ENCODE peak calls at places on chromosomes 6 and 20, in ten cellular contexts. N is astrocyte of the spinal cord, V is glutamatergic neuron, X is pancreas, W is AG04450, M is fibroblast of lung, E is cardiac fibroblast, U is GM13977, S is endothelial cell, P is B cell. F is an unnamed sample.

GRCh38 chr6:88920777-88921728 is 42.4 kb downstream of the RNGTT start:
- DNase-seq in P (no peak), W (no peak), S (no peak), M (no peak), X (no peak), V (no peak), E (peak; percentile 28), U (no peak), N (no peak), F (no peak)

GRCh38 chr6:56570434-56571359 is 72.0 kb downstream of the DST start:
- DNase-seq in N (peak; percentile 43), E (peak; percentile 51), W (no peak), P (no peak), U (peak; percentile 31), X (no peak), V (no peak), M (peak; percentile 50), S (no peak), F (peak; percentile 4)

GRCh38 chr6:107561325-107561724 is 71.4 kb downstream of the SOBP start:
- DNase-seq in M (no peak), X (no peak), P (no peak), E (peak; percentile 26), U (no peak), S (no peak), W (no peak), V (no peak), N (peak; percentile 15), F (no peak)

GRCh38 chr20:44204156-44204831 is 6.3 kb downstream of the OSER1 start:
- DNase-seq in P (no peak), N (peak; percentile 93), U (no peak), S (no peak), V (no peak), X (no peak), E (peak; percentile 91), M (peak; percentile 94), W (peak; percentile 74), F (no peak)

GRCh38 chr6:166691199-166691598 is 64.1 kb upstream of the RPS6KA2 start:
- DNase-seq in N (peak; percentile 56), M (peak; percentile 20), S (no peak), X (no peak), W (peak; percentile 6), P (no peak), E (peak; percentile 61), V (no peak), U (no peak), F (no peak)

GRCh38 chr20:53806683-53807401 is 213.2 kb upstream of the ZNF217 start:
- DNase-seq in S (no peak), M (no peak), N (no peak), U (no peak), E (no peak), W (no peak), X (no peak), V (no peak), P (no peak), F (no peak)

GRCh38 chr6:109271622-109272021 is 110.6 kb downstream of the CD164 start:
- DNase-seq in W (no peak), U (no peak), M (no peak), N (no peak), P (no peak), S (no peak), V (no peak), E (no peak), X (no peak), F (no peak)

GRCh38 chr20:32978009-32978335 is 26.3 kb downstream of the SUN5 start:
- DNase-seq in E (no peak), N (no peak), P (no peak), V (no peak), X (peak; percentile 33), U (no peak), M (no peak), W (no peak), S (no peak), F (no peak)

GRCh38 chr6:137697267-137697938 is 169.7 kb upstream of the TNFAIP3 start:
- DNase-seq in P (no peak), M (peak; percentile 44), U (peak; percentile 23), W (peak; percentile 30), S (peak; percentile 51), V (no peak), N (peak; percentile 42), X (peak; percentile 53), E (peak; percentile 75), F (no peak)

GRCh38 chr20:62304331-62305148 is 1.7 kb downstream of the ADRM1 start:
- DNase-seq in M (no peak), W (no peak), V (no peak), E (no peak), N (no peak), S (no peak), P (no peak), X (peak; percentile 71), U (no peak), F (no peak)

GRCh38 chr6:148559848-148560433 is 186.9 kb upstream of the UST start:
- DNase-seq in S (peak; percentile 87), X (peak; percentile 87), W (peak; percentile 50), U (peak; percentile 85), E (peak; percentile 77), V (peak; percentile 89), P (peak; percentile 85), N (peak; percentile 70), M (peak; percentile 72), F (peak; percentile 71)

GRCh38 chr6:82298012-82298411 is 50.5 kb upstream of the IBTK start:
- DNase-seq in N (peak; percentile 39), M (no peak), S (no peak), W (peak; percentile 1), X (no peak), U (no peak), E (no peak), V (no peak), P (no peak), F (no peak)

GRCh38 chr6:54003316-54003715 is 107.9 kb upstream of the MLIP start:
- DNase-seq in V (no peak), U (no peak), M (no peak), N (no peak), P (no peak), W (no peak), S (no peak), X (no peak), E (no peak), F (no peak)

GRCh38 chr6:55239099-55239498 is 64.8 kb downstream of the HCRTR2 start:
- DNase-seq in M (peak; percentile 62), N (peak; percentile 18), W (no peak), X (peak; percentile 19), P (no peak), U (no peak), V (no peak), E (peak; percentile 58), S (no peak), F (no peak)

DNA sequence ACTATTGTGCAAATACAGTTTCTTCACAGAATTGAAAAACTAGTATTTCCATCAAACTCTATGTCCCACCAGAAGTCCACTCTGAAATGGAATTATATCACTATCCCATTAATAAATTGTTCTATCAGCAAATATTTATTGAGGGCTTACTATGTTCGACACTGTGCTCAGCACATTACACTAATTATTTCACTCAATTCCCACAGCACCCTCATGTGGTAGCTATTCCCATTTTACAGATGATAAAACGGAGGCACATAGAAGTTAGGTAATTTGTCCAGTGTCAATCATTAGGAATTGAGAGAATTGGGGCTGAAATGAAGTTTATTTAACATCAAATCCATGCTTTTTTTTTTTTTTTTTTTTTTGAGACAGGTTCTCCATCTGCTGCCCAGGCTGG is 52.5 kb downstream of the MKKS start:
- DNase-seq in X (no peak), S (no peak), E (no peak), P (no peak), M (no peak), N (no peak), W (no peak), V (no peak), U (no peak), F (no peak)
- TF ChIP-seq CTCF in X (no peak), S (no peak), E (no peak), P (no peak), M (no peak), N (peak; percentile 17), W (no peak), V (no peak), U (peak; percentile 19), F (no peak)

DNA sequence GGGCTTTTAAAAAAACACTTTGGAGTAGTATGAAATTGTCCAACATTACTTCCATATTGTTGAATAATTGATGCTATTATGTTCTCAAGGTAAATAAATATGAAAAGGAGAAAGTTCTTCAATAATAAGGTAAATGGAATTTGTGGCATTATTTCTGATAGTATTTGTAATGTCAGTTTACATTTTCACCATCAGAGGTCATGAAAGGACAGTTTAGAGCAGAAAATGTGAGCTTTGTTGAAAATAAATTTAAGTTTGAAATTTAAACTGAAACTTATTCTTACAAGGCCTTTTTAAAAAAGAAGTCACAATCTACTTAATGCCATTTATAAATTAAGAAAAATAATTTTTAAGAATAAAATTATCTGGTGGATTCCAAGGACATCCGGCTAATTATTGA is 15.8 kb upstream of the CEP162 start:
- DNase-seq in U (no peak), W (no peak), X (no peak), S (no peak), V (no peak), P (no peak), M (no peak), E (peak; percentile 35), N (no peak), F (no peak)
- TF ChIP-seq CTCF in U (no peak), W (no peak), X (no peak), S (no peak), V (no peak), P (no peak), M (no peak), E (no peak), N (no peak), F (no peak)

GRCh38 chr20:6558361-6558760 is 209.1 kb upstream of the BMP2 start:
- DNase-seq in N (no peak), X (no peak), P (no peak), E (no peak), S (no peak), M (no peak), V (no peak), U (no peak), W (no peak), F (no peak)
- TF ChIP-seq CTCF in N (peak; percentile 19), X (no peak), P (no peak), E (peak; percentile 17), S (no peak), M (peak; percentile 26), V (no peak), U (no peak), W (no peak), F (no peak)

GRCh38 chr20:48708116-48708515 is 119.7 kb downstream of the PREX1 start:
- DNase-seq in U (no peak), N (no peak), M (no peak), E (no peak), P (no peak), V (no peak), W (no peak), S (no peak), X (peak; percentile 23), F (no peak)

GRCh38 chr20:48705208-48706115 is 122.3 kb downstream of the PREX1 start:
- DNase-seq in X (no peak), P (no peak), N (no peak), V (no peak), U (no peak), W (no peak), M (peak; percentile 58), S (no peak), E (no peak), F (no peak)

GRCh38 chr20:48706116-48706656 is 121.6 kb downstream of the PREX1 start:
- DNase-seq in W (no peak), E (peak; percentile 78), M (peak; percentile 59), X (peak; percentile 6), U (no peak), V (no peak), S (no peak), P (no peak), N (no peak), F (no peak)

GRCh38 chr20:48708630-48709029 is 119.2 kb downstream of the PREX1 start:
- DNase-seq in U (no peak), W (no peak), S (no peak), N (no peak), V (no peak), E (no peak), X (peak; percentile 24), M (no peak), P (no peak), F (no peak)

GRCh38 chr20:48706710-48707339 is 121.0 kb downstream of the PREX1 start:
- DNase-seq in P (no peak), V (no peak), E (no peak), S (no peak), N (no peak), U (no peak), W (no peak), M (peak; percentile 27), X (peak; percentile 10), F (peak; percentile 47)
- TF ChIP-seq CTCF in P (no peak), V (no peak), E (peak; percentile 6), S (no peak), N (no peak), U (no peak), W (no peak), M (no peak), X (no peak), F (no peak)